ENCODE peak calls at places on chromosomes 1 and 21, in nine cellular contexts. P, W, X, F, S, U, C, I and J are unnamed samples.

GRCh38 chr1:154445040-154445472 is 39.9 kb downstream of the IL6R start:
- DNase-seq in P (no peak), W (no peak), X (peak), F (peak), S (peak), U (peak), C (no peak), I (peak), J (no peak)

GRCh38 chr1:159925713-159926066 is 383 bp upstream of the TAGLN2 start:
- DNase-seq in P (no peak), W (no peak), X (no peak), F (no peak), S (no peak), U (peak), C (no peak), I (no peak), J (peak)

GRCh38 chr21:44846485-44847260 is 26.8 kb downstream of the PTTG1IP start:
- DNase-seq in P (no peak), W (peak), X (peak), F (no peak), S (peak), U (peak), C (peak), I (peak), J (peak)

GRCh38 chr1:26378088-26378878 is 5.7 kb upstream of the ZNF683 start:
- DNase-seq in P (peak), W (peak), X (peak), F (peak), S (peak), U (peak), C (peak), I (peak), J (peak)

GRCh38 chr1:20603473-20604464 is 14.9 kb downstream of the CDA start:
- DNase-seq in P (peak), W (peak), X (peak), F (peak), S (no peak), U (peak), C (no peak), I (no peak), J (no peak)

GRCh38 chr1:87951852-87952251 is 623.2 kb downstream of the LMO4 start:
- DNase-seq in P (peak), W (no peak), X (peak), F (peak), S (no peak), U (no peak), C (no peak), I (no peak), J (no peak)

GRCh38 chr1:12087797-12088314 is 24.8 kb downstream of the TNFRSF8 start:
- DNase-seq in P (no peak), W (no peak), X (no peak), F (no peak), S (peak), U (no peak), C (peak), I (peak), J (peak)

GRCh38 chr1:8155528-8156186 is 129.5 kb upstream of the ERRFI1 start:
- DNase-seq in P (no peak), W (no peak), X (peak), F (peak), S (no peak), U (peak), C (no peak), I (no peak), J (no peak)

GRCh38 chr1:197521118-197521739 is 253.2 kb downstream of the CRB1 start:
- DNase-seq in P (peak), W (no peak), X (peak), F (peak), S (no peak), U (peak), C (peak), I (peak), J (peak)

GRCh38 chr1:28594661-28595411 is 2.8 kb downstream of the RAB42 start:
- DNase-seq in P (no peak), W (no peak), X (peak), F (peak), S (no peak), U (peak), C (no peak), I (no peak), J (no peak)

GRCh38 chr1:184684285-184685077 is 70.2 kb downstream of the EDEM3 start:
- DNase-seq in P (no peak), W (no peak), X (no peak), F (no peak), S (no peak), U (no peak), C (no peak), I (no peak), J (no peak)

GRCh38 chr21:15682182-15682895 is 47.4 kb upstream of the USP25 start:
- DNase-seq in P (no peak), W (peak), X (peak), F (peak), S (no peak), U (peak), C (no peak), I (peak), J (no peak)

GRCh38 chr1:22320703-22321344 is 130.8 kb upstream of the ZBTB40 start:
- DNase-seq in P (no peak), W (no peak), X (no peak), F (no peak), S (no peak), U (no peak), C (no peak), I (no peak), J (no peak)

GRCh38 chr1:178740491-178740890 is 15.4 kb downstream of the RALGPS2 start:
- DNase-seq in P (no peak), W (no peak), X (no peak), F (no peak), S (no peak), U (no peak), C (no peak), I (no peak), J (no peak)

GRCh38 chr21:28856588-28857250 is 136.0 kb downstream of the LTN1 start:
- DNase-seq in P (no peak), W (no peak), X (no peak), F (no peak), S (no peak), U (no peak), C (no peak), I (no peak), J (no peak)

GRCh38 chr1:181073638-181074037 is 14.9 kb upstream of the IER5 start:
- DNase-seq in P (no peak), W (no peak), X (peak), F (peak), S (no peak), U (peak), C (no peak), I (no peak), J (no peak)

GRCh38 chr1:157966034-157966671 is 27.3 kb upstream of the KIRREL1 start:
- DNase-seq in P (no peak), W (peak), X (peak), F (peak), S (no peak), U (peak), C (no peak), I (no peak), J (no peak)

GRCh38 chr1:230611128-230611914 is 31.0 kb upstream of the COG2 start:
- DNase-seq in P (no peak), W (no peak), X (no peak), F (no peak), S (no peak), U (no peak), C (no peak), I (no peak), J (no peak)

GRCh38 chr1:182575540-182576149 is 13.4 kb downstream of the RNASEL start:
- DNase-seq in P (peak), W (peak), X (peak), F (peak), S (no peak), U (peak), C (no peak), I (no peak), J (no peak)

GRCh38 chr1:82759035-82759434 is 958.3 kb downstream of the ADGRL2 start:
- DNase-seq in P (no peak), W (no peak), X (no peak), F (no peak), S (no peak), U (no peak), C (no peak), I (no peak), J (no peak)

GRCh38 chr1:211095381-211095780 is 38.6 kb downstream of the KCNH1 start:
- DNase-seq in P (no peak), W (no peak), X (no peak), F (no peak), S (no peak), U (no peak), C (no peak), I (no peak), J (no peak)

GRCh38 chr1:86247553-86248279 is 91.1 kb upstream of the COL24A1 start:
- DNase-seq in P (peak), W (no peak), X (no peak), F (no peak), S (no peak), U (no peak), C (no peak), I (no peak), J (no peak)

GRCh38 chr1:221431068-221431651 is 310.7 kb downstream of the DUSP10 start:
- DNase-seq in P (no peak), W (no peak), X (peak), F (peak), S (no peak), U (peak), C (no peak), I (no peak), J (no peak)

GRCh38 chr1:246930830-246931548 is 759 bp downstream of the AHCTF1 start:
- DNase-seq in P (no peak), W (no peak), X (peak), F (peak), S (peak), U (peak), C (peak), I (peak), J (no peak)

GRCh38 chr1:192565946-192566345 is 9.6 kb upstream of the RGS1 start:
- DNase-seq in P (no peak), W (no peak), X (no peak), F (no peak), S (no peak), U (no peak), C (no peak), I (no peak), J (no peak)

GRCh38 chr1:113975211-113975895 is 3.9 kb upstream of the OLFML3 start:
- DNase-seq in P (no peak), W (peak), X (peak), F (peak), S (no peak), U (peak), C (no peak), I (peak), J (no peak)

GRCh38 chr1:76142771-76143540 is 68.4 kb downstream of the ST6GALNAC3 start:
- DNase-seq in P (no peak), W (no peak), X (no peak), F (no peak), S (no peak), U (no peak), C (no peak), I (no peak), J (no peak)

GRCh38 chr1:196400478-196401453 is 207.5 kb downstream of the KCNT2 start:
- DNase-seq in P (peak), W (peak), X (peak), F (peak), S (no peak), U (peak), C (no peak), I (peak), J (no peak)

GRCh38 chr1:158654570-158654969 is 31.9 kb downstream of the SPTA1 start:
- DNase-seq in P (no peak), W (no peak), X (no peak), F (no peak), S (no peak), U (no peak), C (no peak), I (peak), J (peak)

GRCh38 chr1:221396526-221396925 is 345.4 kb downstream of the DUSP10 start:
- DNase-seq in P (no peak), W (no peak), X (no peak), F (no peak), S (no peak), U (no peak), C (no peak), I (no peak), J (no peak)

GRCh38 chr1:67683736-67684525 is 1.1 kb upstream of the GADD45A start:
- DNase-seq in P (no peak), W (no peak), X (peak), F (peak), S (peak), U (peak), C (peak), I (peak), J (no peak)

GRCh38 chr1:116693759-116694482 is 26.4 kb upstream of the IGSF3 start:
- DNase-seq in P (peak), W (peak), X (peak), F (peak), S (no peak), U (peak), C (no peak), I (no peak), J (no peak)